ENCODE peak calls at places on chromosomes 4 and X, in eight cellular contexts. U is hippocampal formation; Z is activated effector memory CD4-positive, alpha-beta T cell treated with Interleukin-2 at 50 U/mL for 16 hours; S is germinal center; B is psoas muscle; D is posterior cingulate gyrus; J is naive thymus-derived CD4-positive, alpha-beta T cell; L is heart left ventricle. F is an unnamed sample.

GRCh38 chr4:182862166-182862875 is 54.9 kb downstream of the DCTD start:
- DNase-seq in U (no peak), Z (no peak), S (no peak), B (no peak), D (no peak), J (no peak), L (no peak), F (no peak)

GRCh38 chrX:12447448-12448154 is 309.3 kb downstream of the FRMPD4 start:
- DNase-seq in U (no peak), Z (no peak), S (no peak), B (no peak), D (no peak), J (no peak), L (no peak), F (no peak)

GRCh38 chrX:6024204-6024603 is 204.5 kb downstream of the NLGN4X start:
- DNase-seq in U (no peak), Z (no peak), S (no peak), B (no peak), D (no peak), J (no peak), L (no peak), F (no peak)

GRCh38 chrX:4805559-4805958 is 1092.1 kb upstream of the PRKX start:
- DNase-seq in U (no peak), Z (no peak), S (no peak), B (no peak), D (no peak), J (no peak), L (no peak), F (no peak)

GRCh38 chrX:34653811-34654210 is 3.3 kb downstream of the TMEM47 start:
- DNase-seq in U (no peak), Z (no peak), S (no peak), B (no peak), D (no peak), J (no peak), L (no peak), F (no peak)

GRCh38 chrX:41308884-41309655 is 24.9 kb upstream of the DDX3X start:
- DNase-seq in U (no peak), Z (no peak), S (no peak), B (no peak), D (no peak), J (no peak), L (no peak), F (no peak)

GRCh38 chrX:107628662-107629532 is 587 bp downstream of the PRPS1 start:
- DNase-seq in U (peak), Z (peak), S (peak), B (peak), D (peak), J (peak), L (peak), F (peak)

GRCh38 chrX:46920235-46920634 is 8.0 kb downstream of the JADE3 start:
- DNase-seq in U (no peak), Z (no peak), S (no peak), B (no peak), D (no peak), J (no peak), L (no peak), F (no peak)

GRCh38 chr4:104860227-104861123 is 286.2 kb upstream of the TET2 start:
- DNase-seq in U (peak), Z (no peak), S (peak), B (no peak), D (no peak), J (peak), L (peak), F (no peak)

GRCh38 chr4:74158561-74159396 is 861 bp downstream of the MTHFD2L start:
- DNase-seq in U (no peak), Z (no peak), S (no peak), B (no peak), D (no peak), J (no peak), L (no peak), F (no peak)

F was measured in Right ventricle myocardium superior.